ENCODE peak calls at places on chromosome 7, in five cellular contexts. E is GM04503, Q is spleen, G is PC-3, S is lung. N is an unnamed sample.

GRCh38 chr7:95843286-95843685 is 70.9 kb downstream of the DYNC1I1 start:
- DNase-seq in E (no peak), Q (no peak), G (peak), S (no peak), N (no peak)

GRCh38 chr7:112266595-112267270 is 60.2 kb downstream of the ZNF277 start:
- DNase-seq in E (peak), Q (no peak), G (peak), S (no peak), N (no peak)

GRCh38 chr7:35725280-35725680 is 30.3 kb upstream of the HERPUD2 start:
- DNase-seq in E (no peak), Q (peak), G (no peak), S (no peak), N (no peak)

GRCh38 chr7:41108821-41109220 is 594.1 kb downstream of the INHBA start:
- DNase-seq in E (no peak), Q (no peak), G (peak), S (no peak), N (no peak)

GRCh38 chr7:152025077-152025936 is at the start of gene GALNT11:
- DNase-seq in E (no peak), Q (peak), G (peak), S (peak), N (peak)

GRCh38 chr7:5337047-5337446 is 54.3 kb downstream of the SLC29A4 start:
- DNase-seq in E (no peak), Q (no peak), G (no peak), S (no peak), N (no peak)

GRCh38 chr7:77235280-77235679 is 35.7 kb upstream of the FGL2 start:
- DNase-seq in E (no peak), Q (no peak), G (no peak), S (no peak), N (no peak)

GRCh38 chr7:28957064-28957821 is 887 bp downstream of the TRIL start:
- DNase-seq in E (no peak), Q (peak), G (no peak), S (peak), N (no peak)

GRCh38 chr7:78768859-78769258 is 684.6 kb downstream of the MAGI2 start:
- DNase-seq in E (no peak), Q (no peak), G (no peak), S (no peak), N (no peak)

GRCh38 chr7:55251313-55251712 is 113.8 kb upstream of the LANCL2 start:
- DNase-seq in E (no peak), Q (no peak), G (no peak), S (no peak), N (no peak)

GRCh38 chr7:26115628-26116027 is 36.4 kb upstream of the NFE2L3 start:
- DNase-seq in E (no peak), Q (no peak), G (no peak), S (no peak), N (no peak)

GRCh38 chr7:151782598-151783448 is 94.1 kb downstream of the PRKAG2 start:
- DNase-seq in E (no peak), Q (peak), G (peak), S (peak), N (no peak)

GRCh38 chr7:51069411-51070083 is 247.1 kb downstream of the COBL start:
- DNase-seq in E (no peak), Q (no peak), G (peak), S (no peak), N (no peak)

GRCh38 chr7:157503229-157503628 is 166.4 kb downstream of the DNAJB6 start:
- DNase-seq in E (no peak), Q (peak), G (no peak), S (no peak), N (no peak)

GRCh38 chr7:16743207-16743606 is 10.3 kb upstream of the TSPAN13 start:
- DNase-seq in E (no peak), Q (no peak), G (peak), S (no peak), N (no peak)

GRCh38 chr7:141558544-141559183 is 7.5 kb downstream of the AGK start:
- DNase-seq in E (no peak), Q (no peak), G (peak), S (no peak), N (no peak)

GRCh38 chr7:127782550-127783266 is 130.7 kb downstream of the SND1 start:
- DNase-seq in E (no peak), Q (no peak), G (no peak), S (no peak), N (no peak)

GRCh38 chr7:122679813-122680212 is 19.1 kb downstream of the RNF133 start:
- DNase-seq in E (no peak), Q (no peak), G (no peak), S (no peak), N (no peak)

GRCh38 chr7:28296571-28297483 is 115.5 kb upstream of the CREB5 start:
- DNase-seq in E (no peak), Q (no peak), G (peak), S (no peak), N (no peak)

GRCh38 chr7:69095649-69096048 is 502.6 kb upstream of the AUTS2 start:
- DNase-seq in E (no peak), Q (no peak), G (no peak), S (no peak), N (no peak)

GRCh38 chr7:102310414-102310815 is 23.7 kb downstream of the SH2B2 start:
- DNase-seq in E (no peak), Q (no peak), G (no peak), S (no peak), N (no peak)

N was measured in GM04504.